ENCODE peak calls at places on chromosomes 7 and 10, in nine cellular contexts. B is foreskin fibroblast, W is fibroblast of mammary gland, O is GM23248, J is epithelial cell of esophagus, R is thoracic aorta, X is cardiac muscle cell, K is ascending aorta, D is hepatocyte. T is an unnamed sample.
A peak's percentile ranks its signal among the peaks of the same experiment; 100 is the strongest.

GRCh38 chr10:114899982-114900381 is 38.0 kb upstream of the TRUB1 start:
- DNase-seq in B (no peak), W (no peak), O (no peak), J (no peak), R (no peak), X (no peak), K (no peak), D (no peak), T (no peak)

GRCh38 chr7:25860206-25860881 is 291.7 kb upstream of the NFE2L3 start:
- DNase-seq in B (peak; percentile 73), W (no peak), O (no peak), J (peak; percentile 87), R (no peak), X (no peak), K (no peak), D (no peak), T (no peak)

GRCh38 chr10:86368987-86369386 is 2.4 kb upstream of the GRID1 start:
- DNase-seq in B (no peak), W (no peak), O (no peak), J (no peak), R (no peak), X (no peak), K (no peak), D (no peak), T (no peak)

GRCh38 chr7:10815546-10815945 is 158.1 kb upstream of the PHF14 start:
- DNase-seq in B (no peak), W (no peak), O (no peak), J (no peak), R (no peak), X (no peak), K (no peak), D (no peak), T (no peak)

GRCh38 chr7:37987732-37988131 is 67.3 kb downstream of the EPDR1 start:
- DNase-seq in B (peak; percentile 11), W (peak; percentile 62), O (no peak), J (peak; percentile 68), R (no peak), X (no peak), K (no peak), D (peak; percentile 16), T (no peak)

GRCh38 chr10:76282122-76283030 is 851.0 kb downstream of the LRMDA start:
- DNase-seq in B (no peak), W (no peak), O (no peak), J (no peak), R (no peak), X (no peak), K (no peak), D (peak; percentile 27), T (no peak)

GRCh38 chr10:11810313-11810766 is 12.8 kb upstream of the PROSER2 start:
- DNase-seq in B (peak; percentile 33), W (no peak), O (no peak), J (peak; percentile 87), R (no peak), X (no peak), K (no peak), D (no peak), T (no peak)

GRCh38 chr7:127347567-127348246 is 44.8 kb downstream of the ZNF800 start:
- DNase-seq in B (peak; percentile 86), W (peak; percentile 52), O (peak; percentile 92), J (peak; percentile 77), R (no peak), X (peak; percentile 87), K (no peak), D (peak; percentile 89), T (peak; percentile 97)

GRCh38 chr7:149854611-149855367 is 16.6 kb downstream of the ZNF862 start:
- DNase-seq in B (peak; percentile 84), W (peak; percentile 33), O (peak; percentile 63), J (peak; percentile 58), R (no peak), X (peak; percentile 91), K (no peak), D (peak; percentile 84), T (peak; percentile 87)

DNA sequence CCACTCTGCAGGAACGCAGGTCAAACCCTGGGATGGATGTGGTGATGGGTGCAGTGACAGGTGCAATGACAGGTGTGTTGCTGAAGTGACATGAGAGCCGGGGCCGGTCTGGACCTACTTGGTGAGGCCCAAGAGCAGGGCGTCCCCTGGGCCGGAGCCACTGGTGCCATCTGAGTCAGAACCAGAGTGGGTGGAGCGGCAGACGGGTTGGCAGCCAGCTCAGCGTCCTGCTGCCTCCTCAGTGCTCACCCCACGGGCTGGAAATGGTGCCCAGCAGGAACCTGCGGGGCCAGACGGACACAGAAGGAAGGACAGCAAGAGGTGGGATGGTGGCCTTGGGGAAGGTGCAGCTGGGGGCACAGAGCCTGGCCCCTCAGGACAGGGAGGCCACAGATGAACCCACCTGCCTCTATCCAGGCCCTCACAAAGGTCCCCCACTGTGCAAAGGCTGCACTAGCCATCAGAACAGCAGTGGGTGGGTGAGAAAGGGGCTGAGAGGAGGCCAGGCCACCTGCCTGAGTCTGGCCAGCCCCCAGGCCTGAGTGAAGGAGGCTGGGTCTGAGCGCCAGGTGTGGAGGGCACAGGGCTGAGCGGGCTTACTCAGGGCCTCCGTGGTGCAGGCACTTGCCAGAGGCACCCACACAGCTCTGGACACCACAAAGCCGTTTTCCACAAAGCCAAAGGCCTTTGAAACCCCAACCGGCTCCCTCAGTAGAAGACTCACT is 129.0 kb upstream of the PPP2R2D start:
- DNase-seq in B (no peak), W (no peak), O (no peak), J (no peak), R (no peak), X (no peak), K (no peak), D (no peak), T (no peak)
- H3K4me3 ChIP-seq in B (no peak overlapping the region), W (no peak overlapping the region), O (no peak overlapping the region), J (no peak overlapping the region), R (no peak overlapping the region), X (no peak overlapping the region), K (no peak overlapping the region), D (no peak overlapping the region), T (no peak overlapping the region)

DNA sequence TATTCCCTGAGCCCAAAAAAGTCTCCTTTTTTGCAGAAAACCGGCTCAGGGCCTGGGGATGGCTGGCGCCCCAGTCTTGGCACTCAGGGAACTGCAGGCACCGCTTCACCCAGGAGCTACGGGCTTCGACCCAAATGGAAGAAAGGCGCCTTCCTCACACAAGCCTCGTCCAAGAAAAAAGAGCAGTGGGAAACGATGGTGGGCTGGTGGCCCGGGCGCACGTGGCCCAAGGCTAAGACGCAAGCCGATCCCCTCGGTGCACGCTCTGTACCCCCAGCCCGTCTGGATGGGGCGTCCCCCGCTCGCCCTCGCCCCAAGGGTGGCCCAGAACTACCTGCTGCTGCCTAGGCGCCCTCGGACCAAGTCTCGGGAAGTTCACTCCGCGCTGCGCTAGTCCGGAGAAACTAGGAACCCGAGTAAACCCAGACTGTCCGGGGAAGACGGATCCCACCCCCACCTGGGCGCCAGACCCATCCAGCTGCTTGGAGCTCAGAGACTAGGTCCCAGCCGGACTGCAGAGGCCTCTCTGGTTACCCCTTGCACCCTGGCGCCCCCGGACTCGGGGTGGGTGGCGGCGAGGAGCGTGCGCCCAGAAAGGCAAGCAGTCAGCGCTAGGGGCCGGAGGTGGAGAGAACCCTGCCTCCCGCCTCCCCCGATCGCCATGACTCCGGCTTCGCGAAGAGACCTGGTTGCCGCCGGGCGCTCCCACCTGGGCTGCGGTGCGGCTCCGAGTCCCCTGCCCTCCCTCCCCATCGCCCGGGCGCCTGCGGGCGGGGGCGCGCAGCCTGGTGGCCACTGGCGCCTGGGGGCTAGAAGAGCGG is 76.4 kb downstream of the CALN1 start:
- DNase-seq in B (no peak), W (no peak), O (no peak), J (no peak), R (no peak), X (peak; percentile 22), K (no peak), D (no peak), T (peak; percentile 64)
- H3K4me3 ChIP-seq in B (no peak overlapping the region), W (no peak overlapping the region), O (no peak overlapping the region), J (no peak overlapping the region), R (no peak overlapping the region), X (peak overlapping the region; percentile 32), K (no peak overlapping the region), D (no peak overlapping the region), T (no peak overlapping the region)

DNA sequence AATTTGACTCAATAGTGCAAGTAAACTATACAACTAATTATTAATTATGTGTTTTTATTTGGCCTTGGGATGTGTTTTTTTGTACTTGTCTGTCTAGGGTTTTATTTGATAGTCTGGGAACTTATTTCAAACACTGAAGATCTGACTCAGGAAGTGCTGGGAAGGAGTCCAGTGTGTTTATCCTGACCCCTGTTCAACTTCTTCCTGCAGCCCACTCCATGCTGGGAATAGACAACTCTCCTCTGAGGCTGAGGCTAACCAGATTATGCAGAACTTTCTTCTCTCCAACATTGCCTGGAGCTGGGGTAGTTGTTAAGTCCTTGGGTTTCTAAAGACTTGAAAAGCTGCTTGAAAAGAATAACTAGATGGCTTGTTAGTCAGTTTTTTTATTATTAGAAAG is 6.9 kb downstream of the CISD1 start:
- DNase-seq in B (peak; percentile 17), W (peak; percentile 62), O (peak; percentile 60), J (no peak), R (no peak), X (no peak), K (no peak), D (peak; percentile 8), T (no peak)
- H3K4me3 ChIP-seq in B (no peak overlapping the region), W (no peak overlapping the region), O (no peak overlapping the region), J (no peak overlapping the region), R (no peak overlapping the region), X (no peak overlapping the region), K (no peak overlapping the region), D (peak overlapping the region; percentile 3), T (no peak overlapping the region)

GRCh38 chr7:6533893-6534804 is 17.1 kb downstream of the GRID2IP start:
- DNase-seq in B (no peak), W (no peak), O (no peak), J (no peak), R (no peak), X (no peak), K (no peak), D (no peak), T (peak; percentile 80)

GRCh38 chr7:6532516-6532915 is 18.7 kb downstream of the GRID2IP start:
- DNase-seq in B (no peak), W (no peak), O (no peak), J (no peak), R (no peak), X (no peak), K (no peak), D (no peak), T (peak; percentile 58)

GRCh38 chr7:6529643-6530042 is 21.6 kb downstream of the GRID2IP start:
- DNase-seq in B (no peak), W (no peak), O (no peak), J (no peak), R (no peak), X (no peak), K (no peak), D (no peak), T (peak; percentile 67)

GRCh38 chr7:6530626-6531491 is 20.4 kb downstream of the GRID2IP start:
- DNase-seq in B (no peak), W (no peak), O (no peak), J (peak; percentile 13), R (no peak), X (peak; percentile 48), K (no peak), D (no peak), T (peak; percentile 73)

DNA sequence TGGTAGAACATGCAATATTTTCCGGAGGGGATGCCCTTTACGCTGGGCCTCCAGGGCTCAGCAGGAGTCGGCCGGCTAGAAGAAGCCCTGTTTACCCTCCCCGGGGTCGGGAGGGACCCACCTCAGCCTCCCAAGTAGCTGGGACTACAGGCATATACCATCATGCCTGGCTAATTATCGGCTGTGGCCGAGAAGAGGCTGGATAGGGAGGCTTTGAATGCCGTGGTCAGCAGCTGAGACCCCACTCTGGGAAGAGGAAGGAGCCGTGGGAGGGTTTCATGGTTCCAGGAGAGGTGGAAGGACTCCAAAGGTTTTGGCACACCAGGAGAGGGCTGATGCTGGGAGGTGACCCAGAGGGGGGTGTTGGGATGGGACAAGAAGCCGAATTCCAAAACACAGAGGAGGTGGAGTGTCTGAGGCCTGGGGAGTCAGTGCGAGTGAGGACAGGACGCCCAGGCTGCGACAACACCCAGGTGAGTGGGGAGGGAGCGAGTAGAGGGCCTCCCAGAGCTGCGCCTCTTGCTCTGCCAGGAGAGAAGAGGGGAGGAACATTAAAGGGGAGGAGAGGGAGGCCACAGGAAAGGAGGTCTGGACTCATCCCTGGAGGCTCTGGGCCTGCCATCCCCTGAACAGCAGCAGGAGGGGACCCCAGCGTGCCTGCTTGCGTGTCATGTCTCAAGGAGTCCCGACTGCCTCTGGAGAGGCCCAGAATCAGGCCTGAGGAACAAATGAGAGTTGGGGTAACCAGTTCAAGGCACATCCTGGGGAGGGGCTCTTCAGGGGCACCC is 19.6 kb downstream of the GRID2IP start:
- DNase-seq in B (no peak), W (no peak), O (no peak), J (no peak), R (no peak), X (no peak), K (no peak), D (no peak), T (peak; percentile 87)
- H3K4me3 ChIP-seq in B (no peak overlapping the region), W (no peak overlapping the region), O (no peak overlapping the region), J (no peak overlapping the region), R (peak overlapping the region; percentile 35), X (peak overlapping the region; percentile 49), K (no peak overlapping the region), D (no peak overlapping the region), T (no peak overlapping the region)